ENCODE peak calls at places on chromosomes 6 and 20, in four cellular contexts. L is HL-60, E is breast epithelium, U is lower lobe of right lung. C is an unnamed sample.

GRCh38 chr6:73694711-73695411 is 1.1 kb upstream of the CD109 start:
- DNase-seq in L (no peak), E (no peak), U (no peak), C (no peak)

GRCh38 chr6:5562277-5562676 is 301.0 kb downstream of the FARS2 start:
- DNase-seq in L (no peak), E (no peak), U (no peak), C (no peak)

GRCh38 chr6:2518029-2518428 is 232.7 kb downstream of the MYLK4 start:
- DNase-seq in L (no peak), E (no peak), U (no peak), C (no peak)

GRCh38 chr20:41040855-41041254 is 12.2 kb downstream of the TOP1 start:
- DNase-seq in L (no peak), E (no peak), U (no peak), C (no peak)

GRCh38 chr6:159008656-159009288 is 8.8 kb upstream of the RSPH3 start:
- DNase-seq in L (peak), E (no peak), U (no peak), C (no peak)

GRCh38 chr6:106574729-106575458 is 54.4 kb downstream of the RTN4IP1 start:
- DNase-seq in L (no peak), E (peak), U (no peak), C (peak)

GRCh38 chr20:34088305-34088870 is 23.7 kb downstream of the EIF2S2 start:
- DNase-seq in L (no peak), E (no peak), U (no peak), C (no peak)

GRCh38 chr20:41300906-41301305 is 16.6 kb downstream of the ZHX3 start:
- DNase-seq in L (no peak), E (no peak), U (no peak), C (no peak)

GRCh38 chr20:440636-441035 is 21.7 kb downstream of the TBC1D20 start:
- DNase-seq in L (no peak), E (no peak), U (no peak), C (no peak)

GRCh38 chr6:111113731-111114438 is 26.6 kb downstream of the SLC16A10 start:
- DNase-seq in L (no peak), E (no peak), U (no peak), C (no peak)

GRCh38 chr6:3850451-3851203 is 1.5 kb downstream of the FAM50B start:
- DNase-seq in L (no peak), E (no peak), U (no peak), C (no peak)

GRCh38 chr20:846894-847278 is 13.4 kb downstream of the FAM110A start:
- DNase-seq in L (peak), E (no peak), U (peak), C (no peak)

GRCh38 chr6:117494694-117495318 is 12.3 kb downstream of the DCBLD1 start:
- DNase-seq in L (no peak), E (no peak), U (no peak), C (no peak)

GRCh38 chr6:360791-361373 is 30.7 kb upstream of the IRF4 start:
- DNase-seq in L (no peak), E (no peak), U (peak), C (no peak)

GRCh38 chr20:6651016-6651415 is 116.5 kb upstream of the BMP2 start:
- DNase-seq in L (no peak), E (no peak), U (no peak), C (no peak)

GRCh38 chr6:142374965-142375733 is 73.3 kb downstream of the ADGRG6 start:
- DNase-seq in L (no peak), E (no peak), U (no peak), C (no peak)

GRCh38 chr6:37679539-37680476 is 17.9 kb downstream of the MDGA1 start:
- DNase-seq in L (no peak), E (no peak), U (no peak), C (no peak)

GRCh38 chr6:6277418-6277817 is 43.0 kb downstream of the F13A1 start:
- DNase-seq in L (peak), E (no peak), U (no peak), C (no peak)

GRCh38 chr20:53660947-53661381 is 67.3 kb upstream of the ZNF217 start:
- DNase-seq in L (no peak), E (no peak), U (no peak), C (no peak)

GRCh38 chr20:48668451-48668946 is 159.3 kb downstream of the PREX1 start:
- DNase-seq in L (no peak), E (no peak), U (no peak), C (no peak)

GRCh38 chr6:140542858-140543257 is 1168.4 kb upstream of the CITED2 start:
- DNase-seq in L (no peak), E (no peak), U (no peak), C (no peak)

GRCh38 chr20:297098-297924 is at the start of gene ZCCHC3:
- DNase-seq in L (peak), E (peak), U (peak), C (peak)

GRCh38 chr6:130933712-130934200 is 106.5 kb downstream of the SMLR1 start:
- DNase-seq in L (no peak), E (no peak), U (no peak), C (no peak)

GRCh38 chr6:52634211-52634610 is 36.7 kb upstream of the TMEM14A start:
- DNase-seq in L (no peak), E (no peak), U (no peak), C (no peak)

DNA sequence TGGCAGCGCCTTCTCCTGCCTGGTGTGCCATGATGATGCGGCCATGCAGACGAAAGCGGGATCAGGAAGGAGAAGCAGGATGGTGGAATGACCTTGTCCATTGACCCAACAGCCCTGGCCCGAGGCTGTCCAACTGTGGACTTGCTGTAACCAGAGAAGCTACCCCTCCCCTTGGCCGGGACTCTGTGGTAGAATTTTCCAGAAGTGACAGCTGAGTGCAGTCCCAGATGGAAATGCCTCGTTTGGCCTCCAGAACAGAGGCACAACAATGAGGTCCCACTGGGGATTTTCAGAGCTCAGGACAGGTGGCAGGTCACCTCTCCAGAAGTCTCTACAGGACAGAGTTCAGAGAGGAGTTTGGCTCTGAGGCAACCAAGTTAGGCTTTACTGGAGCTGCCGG is 299.2 kb upstream of the CDH4 start:
- DNase-seq in L (no peak), E (no peak), U (no peak), C (no peak)
- H3K27ac ChIP-seq in L (no peak), E (no peak), U (no peak), C (no peak)

GRCh38 chr6:21595265-21595950 is 1.9 kb downstream of the SOX4 start:
- DNase-seq in L (no peak), E (peak), U (peak), C (no peak)

GRCh38 chr6:21593927-21594421 is 423 bp downstream of the SOX4 start:
- DNase-seq in L (no peak), E (peak), U (no peak), C (peak)

GRCh38 chr6:21595951-21596378 is 2.4 kb downstream of the SOX4 start:
- DNase-seq in L (no peak), E (no peak), U (no peak), C (no peak)

GRCh38 chr6:21593412-21593926 is at the start of gene SOX4:
- DNase-seq in L (peak), E (peak), U (peak), C (peak)

GRCh38 chr6:21594427-21595264 is 1.1 kb downstream of the SOX4 start:
- DNase-seq in L (no peak), E (peak), U (peak), C (no peak)
- H3K27ac ChIP-seq in L (peak), E (peak), U (peak), C (peak)

GRCh38 chr20:46627251-46627650 is 24.0 kb downstream of the SLC13A3 start:
- DNase-seq in L (no peak), E (no peak), U (no peak), C (no peak)

GRCh38 chr20:46622125-46622524 is 29.1 kb downstream of the SLC13A3 start:
- DNase-seq in L (no peak), E (no peak), U (no peak), C (no peak)

GRCh38 chr20:46625875-46626373 is 25.3 kb downstream of the SLC13A3 start:
- DNase-seq in L (no peak), E (no peak), U (no peak), C (no peak)

GRCh38 chr20:46626799-46627198 is 24.5 kb downstream of the SLC13A3 start:
- DNase-seq in L (no peak), E (no peak), U (no peak), C (no peak)

DNA sequence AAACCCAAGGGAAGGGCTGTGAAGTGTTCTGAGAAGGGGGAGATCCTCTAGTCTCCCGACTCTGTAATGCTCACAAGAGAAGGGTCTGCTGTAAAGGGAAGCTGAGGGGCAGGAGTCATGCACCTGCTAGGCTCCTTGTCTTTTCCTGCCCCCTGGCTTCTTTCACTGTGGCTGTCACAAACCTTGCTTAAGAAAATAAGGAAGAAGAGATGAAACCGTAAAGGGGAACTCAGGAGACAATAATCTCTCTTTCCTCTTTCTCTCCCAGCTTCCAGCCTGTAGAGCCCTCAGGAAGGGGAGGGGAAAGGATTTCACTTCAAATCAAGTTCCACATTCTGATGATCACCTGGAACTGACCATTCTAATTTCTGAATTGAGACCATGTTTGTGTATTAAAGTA is 26.3 kb downstream of the SLC13A3 start:
- DNase-seq in L (no peak), E (no peak), U (no peak), C (no peak)
- H3K27ac ChIP-seq in L (no peak), E (no peak), U (no peak), C (no peak)

GRCh38 chr6:167888098-167888497 is 61.4 kb downstream of the AFDN start:
- DNase-seq in L (no peak), E (no peak), U (no peak), C (no peak)

GRCh38 chr6:167893416-167893815 is 66.7 kb downstream of the AFDN start:
- DNase-seq in L (no peak), E (no peak), U (no peak), C (no peak)

GRCh38 chr6:167894965-167895364 is 68.3 kb downstream of the AFDN start:
- DNase-seq in L (no peak), E (no peak), U (no peak), C (no peak)

GRCh38 chr6:167896648-167897047 is 69.9 kb downstream of the AFDN start:
- DNase-seq in L (no peak), E (no peak), U (no peak), C (no peak)

GRCh38 chr6:167892835-167893234 is 66.1 kb downstream of the AFDN start:
- DNase-seq in L (no peak), E (no peak), U (no peak), C (no peak)
- H3K27ac ChIP-seq in L (no peak), E (no peak), U (no peak), C (no peak)

GRCh38 chr20:17914957-17915356 is 53.6 kb downstream of the SNX5 start:
- DNase-seq in L (no peak), E (no peak), U (no peak), C (no peak)

GRCh38 chr20:17921774-17922173 is 46.8 kb downstream of the SNX5 start:
- DNase-seq in L (no peak), E (no peak), U (no peak), C (no peak)

GRCh38 chr20:17916365-17916996 is 52.1 kb downstream of the SNX5 start:
- DNase-seq in L (no peak), E (no peak), U (no peak), C (no peak)

GRCh38 chr20:17919149-17919548 is 49.4 kb downstream of the SNX5 start:
- DNase-seq in L (no peak), E (no peak), U (no peak), C (no peak)

GRCh38 chr20:17917832-17918618 is 50.6 kb downstream of the SNX5 start:
- DNase-seq in L (no peak), E (no peak), U (no peak), C (no peak)
- H3K27ac ChIP-seq in L (no peak), E (no peak), U (no peak), C (no peak)

GRCh38 chr6:22470454-22471368 is 98.7 kb upstream of the HDGFL1 start:
- DNase-seq in L (no peak), E (peak), U (peak), C (no peak)

GRCh38 chr6:22474283-22474682 is 95.1 kb upstream of the HDGFL1 start:
- DNase-seq in L (no peak), E (no peak), U (no peak), C (no peak)

GRCh38 chr6:22468566-22468965 is 100.8 kb upstream of the HDGFL1 start:
- DNase-seq in L (no peak), E (no peak), U (no peak), C (no peak)

GRCh38 chr6:22471369-22471690 is 98.0 kb upstream of the HDGFL1 start:
- DNase-seq in L (no peak), E (no peak), U (no peak), C (no peak)

GRCh38 chr6:22471746-22472145 is 97.6 kb upstream of the HDGFL1 start:
- DNase-seq in L (no peak), E (no peak), U (no peak), C (no peak)
- H3K27ac ChIP-seq in L (no peak), E (peak), U (no peak), C (no peak)

GRCh38 chr6:113997106-113997505 is 26.2 kb upstream of the HDAC2 start:
- DNase-seq in L (no peak), E (no peak), U (no peak), C (no peak)
- H3K27ac ChIP-seq in L (no peak), E (no peak), U (no peak), C (peak)

DNA sequence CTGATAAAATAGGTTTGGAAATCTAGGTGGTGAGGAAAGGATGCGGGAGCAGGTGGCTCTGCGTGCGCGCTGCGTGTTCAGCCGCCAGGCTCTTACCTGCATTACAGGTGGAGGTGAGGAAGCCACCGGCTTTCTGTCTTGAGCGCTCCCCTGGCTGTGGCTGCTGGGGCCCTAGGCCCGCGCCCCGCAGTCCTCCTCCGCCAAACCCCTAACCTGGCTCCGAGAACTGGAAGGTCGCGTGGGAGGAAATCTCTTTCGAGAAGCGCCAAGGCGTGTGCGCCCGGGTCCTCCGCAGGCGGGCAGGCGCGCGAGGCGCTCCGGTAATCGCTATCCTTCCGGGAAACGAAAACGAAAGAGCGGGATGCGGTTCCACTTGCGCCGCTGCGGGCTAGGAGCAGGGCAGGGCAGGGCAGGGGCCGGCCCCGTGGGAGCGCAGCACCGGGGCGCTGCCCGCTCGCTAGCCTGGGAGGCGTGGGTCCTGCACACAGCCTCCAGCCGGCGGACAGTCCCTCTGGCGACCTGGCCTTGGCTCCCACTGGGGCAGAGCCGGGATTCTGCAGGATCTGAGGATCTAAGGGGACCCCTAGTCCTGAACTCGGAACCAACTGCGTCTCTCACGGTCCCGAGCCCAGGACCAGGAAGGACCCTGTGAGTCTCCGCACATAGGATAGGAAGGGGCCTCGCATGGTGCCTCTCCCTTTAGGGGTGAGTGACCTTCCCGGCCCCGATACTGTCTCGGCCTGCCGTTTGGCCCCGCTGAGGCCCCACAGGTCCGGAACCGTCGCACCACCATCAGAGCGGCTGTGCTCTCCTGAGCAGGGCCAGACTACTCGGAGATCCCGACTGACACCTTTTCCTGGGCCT is at the start of gene ETV7:
- DNase-seq in L (no peak), E (no peak), U (peak), C (peak)
- H3K27ac ChIP-seq in L (no peak), E (peak), U (peak), C (no peak)